ENCODE peak calls at places on chromosomes 11 and 22, in seven cellular contexts. C is T-helper 17 cell, K is psoas muscle, N is GM12878, V is heart right ventricle, E is T-cell, X is mucosa of descending colon. Z is an unnamed sample.

GRCh38 chr11:2813141-2813908 is 72.2 kb downstream of the CDKN1C start:
- ATAC-seq in X (no peak), V (no peak), C (no peak), E (peak; percentile 52), N (no peak), K (no peak), Z (no peak)

GRCh38 chr11:115659061-115659963 is 155.1 kb upstream of the CADM1 start:
- ATAC-seq in E (no peak), N (no peak), C (no peak), X (peak; percentile 13), K (peak; percentile 59), V (peak; percentile 80), Z (no peak)

GRCh38 chr11:1728931-1729691 is 21.3 kb downstream of the IFITM10 start:
- ATAC-seq in X (peak; percentile 43), K (no peak), C (no peak), E (peak; percentile 76), V (peak; percentile 26), N (no peak), Z (peak; percentile 84)

GRCh38 chr11:28673687-28674431 is 565.7 kb downstream of the METTL15 start:
- ATAC-seq in K (no peak), N (no peak), C (no peak), V (no peak), X (no peak), E (no peak), Z (no peak)

GRCh38 chr11:122399375-122399774 is 256.1 kb upstream of the UBASH3B start:
- ATAC-seq in C (no peak), X (no peak), V (no peak), E (no peak), N (peak; percentile 87), K (no peak), Z (peak; percentile 67)

GRCh38 chr22:37973271-37974170 is 10.8 kb downstream of the SOX10 start:
- ATAC-seq in V (peak; percentile 19), K (no peak), N (no peak), E (no peak), X (no peak), C (no peak), Z (no peak)

GRCh38 chr22:33819743-33820142 is 100.5 kb downstream of the LARGE1 start:
- ATAC-seq in N (no peak), X (peak; percentile 40), E (no peak), K (no peak), C (no peak), V (no peak), Z (no peak)

GRCh38 chr11:121035823-121036222 is 11.9 kb downstream of the TBCEL start:
- ATAC-seq in V (no peak), C (no peak), E (no peak), K (no peak), N (peak; percentile 90), X (no peak), Z (no peak)

GRCh38 chr11:9001736-9002135 is 2.1 kb downstream of the NRIP3 start:
- ATAC-seq in N (no peak), X (peak; percentile 60), C (peak; percentile 14), V (no peak), E (no peak), K (no peak), Z (no peak)

GRCh38 chr11:105667441-105667840 is 57.6 kb downstream of the GRIA4 start:
- ATAC-seq in V (no peak), N (no peak), E (no peak), K (no peak), X (no peak), C (no peak), Z (no peak)

GRCh38 chr11:84316866-84317560 is 1030.8 kb upstream of the CCDC90B start:
- ATAC-seq in E (no peak), C (no peak), K (peak; percentile 15), X (no peak), N (no peak), V (peak; percentile 52), Z (peak; percentile 56)

GRCh38 chr11:27041141-27041869 is 690 bp downstream of the BBOX1 start:
- ATAC-seq in V (no peak), N (no peak), K (no peak), C (no peak), E (no peak), X (no peak), Z (no peak)

GRCh38 chr11:129950319-129951034 is 52.2 kb downstream of the PRDM10 start:
- ATAC-seq in N (no peak), V (peak; percentile 73), K (no peak), E (no peak), C (no peak), X (peak; percentile 74), Z (no peak)

GRCh38 chr11:95282337-95282751 is 51.3 kb upstream of the SESN3 start:
- ATAC-seq in K (no peak), E (no peak), N (no peak), C (no peak), V (no peak), X (peak; percentile 15), Z (no peak)

GRCh38 chr22:27681037-27681436 is 120.5 kb downstream of the MN1 start:
- ATAC-seq in X (no peak), V (no peak), E (no peak), C (no peak), K (no peak), N (no peak), Z (no peak)

GRCh38 chr11:75946531-75947530 is 131.8 kb downstream of the UVRAG start:
- ATAC-seq in C (no peak), E (no peak), X (peak; percentile 78), N (peak; percentile 71), V (peak; percentile 91), K (peak; percentile 44), Z (no peak)

GRCh38 chr22:45911601-45912271 is 65.2 kb downstream of the WNT7B start:
- ATAC-seq in N (no peak), E (no peak), K (peak; percentile 80), X (no peak), V (peak; percentile 60), C (no peak), Z (no peak)

GRCh38 chr22:26556904-26557303 is 33.0 kb downstream of the TPST2 start:
- ATAC-seq in N (no peak), K (peak; percentile 42), C (no peak), X (no peak), V (peak; percentile 17), E (no peak), Z (no peak)

GRCh38 chr11:74084796-74085541 is 76.1 kb upstream of the UCP3 start:
- ATAC-seq in C (no peak), E (no peak), N (no peak), V (no peak), K (no peak), X (no peak), Z (no peak)

GRCh38 chr11:17547051-17547577 is at the start of gene OTOG:
- ATAC-seq in V (no peak), X (no peak), E (no peak), N (no peak), C (no peak), K (no peak), Z (no peak)

GRCh38 chr11:119751281-119752060 is 22.5 kb upstream of the NECTIN1 start:
- ATAC-seq in E (peak; percentile 74), C (peak; percentile 73), K (no peak), V (no peak), N (peak; percentile 70), X (no peak), Z (peak; percentile 71)

GRCh38 chr11:567629-568258 is 7.0 kb downstream of the RASSF7 start:
- ATAC-seq in K (no peak), V (no peak), N (no peak), C (peak; percentile 1), X (peak; percentile 0), E (no peak), Z (no peak)

GRCh38 chr11:95697614-95698408 is 91.8 kb downstream of the FAM76B start:
- ATAC-seq in X (no peak), E (no peak), K (no peak), V (peak; percentile 56), N (peak; percentile 48), C (no peak), Z (peak; percentile 46)

GRCh38 chr22:38700271-38700788 is 413 bp downstream of the JOSD1 start:
- ATAC-seq in E (peak; percentile 0), N (peak; percentile 32), X (peak; percentile 61), C (no peak), K (peak; percentile 28), V (peak; percentile 31), Z (no peak)

GRCh38 chr22:25182131-25183110 is 17.2 kb upstream of the CRYBB3 start:
- ATAC-seq in V (no peak), C (no peak), K (no peak), N (no peak), X (no peak), E (no peak), Z (no peak)

Z was measured in stimulated activated memory B cell treated with anti-CD40 and anti-IgM and Interleukin-4, amounts not matched to agents 10 μg/mL and 1 μg/mL and 100 μg/mL, for 72 hours.